ENCODE peak calls at places on chromosomes 13 and 19, in nine cellular contexts. X is heart left ventricle, R is spleen, T is GM23338, J is mesendoderm, Y is Peyer's patch, P is upper lobe of left lung, C is colonic mucosa, Z is epithelial cell of prostate. L is an unnamed sample.
A peak's percentile ranks its signal among the peaks of the same experiment; 100 is the strongest.

GRCh38 chr13:99260216-99260615 is 2.0 kb upstream of the GPR18 start:
- DNase-seq in J (no peak), P (no peak), C (no peak), X (no peak), T (no peak), R (no peak), Z (no peak), Y (no peak), L (no peak)

GRCh38 chr13:34349091-34349722 is 531.3 kb downstream of the RFC3 start:
- DNase-seq in P (no peak), T (no peak), J (no peak), X (peak; percentile 85), Z (no peak), R (no peak), C (peak; percentile 35), Y (peak; percentile 17), L (peak; percentile 40)

GRCh38 chr13:112066624-112067004 is 335 bp upstream of the SOX1 start:
- DNase-seq in T (peak; percentile 92), J (peak; percentile 84), R (peak; percentile 65), P (peak; percentile 86), Y (no peak), C (peak; percentile 60), Z (no peak), X (peak; percentile 55), L (no peak)

GRCh38 chr19:13838071-13838942 is 38.6 kb upstream of the NANOS3 start:
- DNase-seq in X (no peak), C (no peak), P (no peak), Z (no peak), R (no peak), T (no peak), Y (no peak), J (no peak), L (no peak)

GRCh38 chr19:38587562-38587961 is 30.2 kb downstream of the MAP4K1 start:
- DNase-seq in C (no peak), R (no peak), J (no peak), Y (no peak), Z (no peak), T (no peak), P (no peak), X (no peak), L (no peak)

GRCh38 chr13:98142427-98143156 is at the start of gene FARP1:
- DNase-seq in Y (no peak), R (peak; percentile 86), T (peak; percentile 89), J (peak; percentile 84), X (peak; percentile 83), P (peak; percentile 96), C (peak; percentile 79), Z (no peak), L (peak; percentile 83)

GRCh38 chr13:100520936-100521765 is 67.4 kb downstream of the GGACT start:
- DNase-seq in Y (no peak), R (no peak), Z (no peak), P (peak; percentile 70), T (peak; percentile 77), X (no peak), C (no peak), J (no peak), L (no peak)

GRCh38 chr13:76769238-76769859 is 116.9 kb downstream of the KCTD12 start:
- DNase-seq in C (no peak), Y (no peak), J (no peak), T (no peak), Z (no peak), R (no peak), P (no peak), X (no peak), L (no peak)

GRCh38 chr19:42421591-42422031 is 5.6 kb downstream of the LIPE start:
- DNase-seq in J (no peak), R (peak; percentile 80), Y (no peak), Z (peak; percentile 92), T (no peak), P (no peak), X (peak; percentile 71), C (no peak), L (peak; percentile 92)

GRCh38 chr19:33679696-33680095 is 57.9 kb downstream of the CHST8 start:
- DNase-seq in T (no peak), R (peak; percentile 40), P (no peak), J (no peak), X (no peak), C (no peak), Y (no peak), Z (no peak), L (no peak)

GRCh38 chr13:110352735-110353134 is 45.7 kb downstream of the COL4A2 start:
- DNase-seq in Y (no peak), X (no peak), J (no peak), Z (no peak), R (no peak), P (peak; percentile 67), T (peak; percentile 72), C (peak; percentile 55), L (no peak)

GRCh38 chr13:77779461-77780272 is 82.2 kb downstream of the SLAIN1 start:
- DNase-seq in C (peak; percentile 26), P (no peak), T (peak; percentile 76), Y (no peak), Z (peak; percentile 26), R (no peak), J (peak; percentile 77), X (no peak), L (peak; percentile 68)

GRCh38 chr19:50485284-50485955 is 8.8 kb upstream of the GARIN5A start:
- DNase-seq in P (no peak), J (no peak), X (no peak), R (peak; percentile 46), C (no peak), T (no peak), Y (no peak), Z (no peak), L (no peak)

GRCh38 chr13:113741101-113741731 is 17.8 kb upstream of the TMEM255B start:
- DNase-seq in Z (no peak), X (no peak), P (no peak), C (no peak), J (no peak), Y (no peak), R (peak; percentile 62), T (no peak), L (no peak)

GRCh38 chr13:113742000-113742441 is 17.0 kb upstream of the TMEM255B start:
- DNase-seq in X (peak; percentile 55), J (peak; percentile 50), Z (no peak), T (peak; percentile 62), Y (no peak), P (no peak), R (peak; percentile 81), C (peak; percentile 53), L (no peak)

GRCh38 chr13:113744197-113745000 is 14.6 kb upstream of the TMEM255B start:
- DNase-seq in J (no peak), C (no peak), T (no peak), X (no peak), R (peak; percentile 52), Y (no peak), Z (no peak), P (no peak), L (no peak)

GRCh38 chr13:113743366-113744195 is 15.4 kb upstream of the TMEM255B start:
- DNase-seq in J (no peak), Y (no peak), Z (no peak), P (no peak), R (peak; percentile 56), T (no peak), C (no peak), X (no peak), L (no peak)

GRCh38 chr13:113742445-113743120 is 16.4 kb upstream of the TMEM255B start:
- DNase-seq in C (no peak), R (peak; percentile 62), P (no peak), Y (no peak), J (no peak), T (no peak), Z (no peak), X (no peak), L (no peak)
- H3K27ac ChIP-seq in C (no peak overlapping the region), R (no peak overlapping the region), P (no peak overlapping the region), Y (no peak overlapping the region), J (no peak overlapping the region), T (no peak overlapping the region), Z (no peak overlapping the region), X (no peak overlapping the region), L (no peak overlapping the region)

GRCh38 chr19:18467978-18468377 is 30.0 kb upstream of the ISYNA1 start:
- DNase-seq in P (no peak), R (no peak), J (no peak), C (no peak), X (no peak), T (no peak), Z (no peak), Y (no peak), L (no peak)
- H3K27ac ChIP-seq in P (no peak overlapping the region), R (no peak overlapping the region), J (no peak overlapping the region), C (no peak overlapping the region), X (peak overlapping the region; percentile 43), T (no peak overlapping the region), Z (no peak overlapping the region), Y (no peak overlapping the region), L (no peak overlapping the region)

DNA sequence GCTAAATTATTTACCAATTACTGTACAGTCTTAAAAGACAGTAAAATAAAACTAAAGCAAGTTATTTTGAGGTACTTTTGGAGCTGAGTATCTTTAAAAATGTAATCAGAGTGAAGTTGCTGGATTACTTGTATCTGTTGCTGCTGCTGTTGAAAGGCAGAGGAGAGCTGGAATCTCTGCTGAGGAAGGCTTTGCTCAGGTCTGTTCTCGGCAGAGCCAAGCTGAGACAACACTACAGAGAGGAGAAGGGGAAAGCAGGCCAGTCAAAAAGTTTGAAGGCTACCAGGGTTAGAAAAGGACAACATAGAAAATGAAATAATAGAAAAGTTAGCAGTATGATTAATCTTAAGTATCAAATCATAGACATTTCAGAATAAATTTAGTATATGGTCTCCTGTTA is 9.8 kb downstream of the EXOSC8 start:
- DNase-seq in J (no peak), Y (no peak), T (no peak), X (no peak), R (no peak), P (no peak), C (no peak), Z (no peak), L (no peak)
- H3K27ac ChIP-seq in J (no peak overlapping the region), Y (no peak overlapping the region), T (no peak overlapping the region), X (no peak overlapping the region), R (no peak overlapping the region), P (no peak overlapping the region), C (no peak overlapping the region), Z (no peak overlapping the region), L (no peak overlapping the region)

GRCh38 chr19:12052571-12053169 is at the start of gene ZNF878:
- DNase-seq in P (peak; percentile 89), J (peak; percentile 99), Y (peak; percentile 82), T (peak; percentile 99), Z (no peak), X (peak; percentile 95), R (peak; percentile 90), C (peak; percentile 98), L (peak; percentile 95)
- H3K27ac ChIP-seq in P (peak within 1 kb of the TSS; percentile 70), J (peak within 1 kb of the TSS; percentile 97), Y (peak within 1 kb of the TSS; percentile 64), T (peak within 1 kb of the TSS; percentile 94), Z (no peak within 1 kb of the TSS), X (peak within 1 kb of the TSS; percentile 63), R (no peak within 1 kb of the TSS), C (peak within 1 kb of the TSS; percentile 68), L (peak within 1 kb of the TSS; percentile 62)

GRCh38 chr19:4795400-4795799 is 3.9 kb downstream of the FEM1A start:
- DNase-seq in Z (no peak), Y (no peak), X (no peak), T (no peak), R (no peak), P (no peak), J (no peak), C (no peak), L (peak; percentile 76)
- H3K27ac ChIP-seq in Z (peak overlapping the region; percentile 66), Y (no peak overlapping the region), X (peak overlapping the region; percentile 53), T (no peak overlapping the region), R (no peak overlapping the region), P (no peak overlapping the region), J (no peak overlapping the region), C (no peak overlapping the region), L (no peak overlapping the region)